ENCODE peak calls at places on chromosomes 12 and 14, in eight cellular contexts. E is right lobe of liver, K is SK-N-SH, I is sigmoid colon, Y is brain microvascular endothelial cell, H is stomach, C is tibial artery, J is mesenchymal stem cell. U is an unnamed sample. For H3K36me3, the result is how much of the 10 kb centered on the place peaks cover.

GRCh38 chr14:40870252-40870651 is 736.4 kb upstream of the LRFN5 start:
- DNase-seq in E (no peak), K (no peak), I (no peak), Y (no peak), H (no peak), C (no peak), J (peak), U (no peak)

GRCh38 chr12:131408036-131408365 is 302.9 kb upstream of the SFSWAP start:
- DNase-seq in E (no peak), K (no peak), I (peak), Y (no peak), H (no peak), C (no peak), J (no peak), U (no peak)

GRCh38 chr12:6434205-6435180 is 10.3 kb upstream of the CD27 start:
- DNase-seq in E (no peak), K (no peak), I (peak), Y (no peak), H (no peak), C (no peak), J (no peak), U (peak)

GRCh38 chr14:70808023-70808401 is 1.3 kb downstream of the MAP3K9 start:
- DNase-seq in E (no peak), K (peak), I (no peak), Y (no peak), H (peak), C (no peak), J (no peak), U (peak)

GRCh38 chr12:11823043-11823442 is 173.6 kb downstream of the ETV6 start:
- DNase-seq in E (no peak), K (no peak), I (no peak), Y (peak), H (no peak), C (no peak), J (peak), U (no peak)

GRCh38 chr12:4562034-4562657 is at the start of gene DYRK4:
- DNase-seq in E (peak), K (peak), I (peak), Y (peak), H (peak), C (peak), J (peak), U (peak)

GRCh38 chr14:105180598-105181528 is at the start of gene NUDT14:
- DNase-seq in E (peak), K (peak), I (no peak), Y (peak), H (peak), C (peak), J (peak), U (peak)

GRCh38 chr12:105355752-105356151 is 25.3 kb downstream of the C12orf75 start:
- DNase-seq in E (no peak), K (no peak), I (no peak), Y (peak), H (no peak), C (no peak), J (peak), U (no peak)

GRCh38 chr14:93747102-93747501 is 41.2 kb downstream of the PRIMA1 start:
- DNase-seq in E (no peak), K (no peak), I (no peak), Y (no peak), H (no peak), C (no peak), J (no peak), U (peak)

GRCh38 chr14:51674294-51675002 is 22.7 kb downstream of the FRMD6 start:
- DNase-seq in E (no peak), K (no peak), I (no peak), Y (peak), H (no peak), C (no peak), J (peak), U (no peak)

GRCh38 chr12:132954471-132955048 is 1.5 kb downstream of the ZNF605 start:
- DNase-seq in E (no peak), K (no peak), I (no peak), Y (no peak), H (no peak), C (no peak), J (no peak), U (no peak)

GRCh38 chr12:49893753-49894752 is 9.6 kb downstream of the FAIM2 start:
- DNase-seq in E (no peak), K (no peak), I (peak), Y (no peak), H (peak), C (no peak), J (peak), U (peak)

GRCh38 chr12:79487386-79488110 is 203.2 kb downstream of the PAWR start:
- DNase-seq in E (no peak), K (no peak), I (no peak), Y (no peak), H (no peak), C (no peak), J (no peak), U (no peak)

GRCh38 chr12:116123511-116124258 is 153.8 kb downstream of the MED13L start:
- DNase-seq in E (no peak), K (peak), I (no peak), Y (peak), H (no peak), C (no peak), J (peak), U (peak)

GRCh38 chr14:68571073-68571703 is 221.7 kb downstream of the ZFP36L1 start:
- DNase-seq in E (no peak), K (no peak), I (peak), Y (no peak), H (no peak), C (no peak), J (no peak), U (no peak)

GRCh38 chr14:93150227-93151206 is 34.2 kb downstream of the MOAP1 start:
- DNase-seq in E (peak), K (no peak), I (no peak), Y (no peak), H (peak), C (peak), J (no peak), U (no peak)

GRCh38 chr12:63821781-63822251 is 22.7 kb upstream of the SRGAP1 start:
- DNase-seq in E (peak), K (no peak), I (peak), Y (peak), H (no peak), C (no peak), J (no peak), U (peak)

GRCh38 chr14:101077511-101078074 is 174.1 kb upstream of the RTL1 start:
- DNase-seq in E (no peak), K (peak), I (peak), Y (peak), H (peak), C (peak), J (peak), U (peak)

GRCh38 chr14:70905316-70905715 is 1.9 kb upstream of the PCNX1 start:
- DNase-seq in E (peak), K (no peak), I (no peak), Y (no peak), H (no peak), C (no peak), J (peak), U (no peak)

GRCh38 chr14:23443411-23443812 is 8.0 kb upstream of the MYH7 start:
- DNase-seq in E (no peak), K (no peak), I (no peak), Y (no peak), H (no peak), C (no peak), J (no peak), U (no peak)

GRCh38 chr12:52579468-52580450 is 6.1 kb upstream of the KRT74 start:
- DNase-seq in E (no peak), K (no peak), I (peak), Y (no peak), H (no peak), C (no peak), J (no peak), U (no peak)

GRCh38 chr14:74882103-74882920 is 596 bp downstream of the DLST start:
- DNase-seq in E (peak), K (peak), I (peak), Y (peak), H (peak), C (peak), J (peak), U (peak)

GRCh38 chr12:119859241-119859640 is 17.9 kb downstream of the CIT start:
- DNase-seq in E (no peak), K (no peak), I (no peak), Y (no peak), H (no peak), C (no peak), J (no peak), U (no peak)

GRCh38 chr12:119857036-119857435 is 20.1 kb downstream of the CIT start:
- DNase-seq in E (no peak), K (no peak), I (no peak), Y (no peak), H (no peak), C (no peak), J (no peak), U (no peak)
- H3K36me3 ChIP-seq in E (under half), K (under half), I (under half), Y (under half), H (under half), C (under half), J (under half), U (under half)

DNA sequence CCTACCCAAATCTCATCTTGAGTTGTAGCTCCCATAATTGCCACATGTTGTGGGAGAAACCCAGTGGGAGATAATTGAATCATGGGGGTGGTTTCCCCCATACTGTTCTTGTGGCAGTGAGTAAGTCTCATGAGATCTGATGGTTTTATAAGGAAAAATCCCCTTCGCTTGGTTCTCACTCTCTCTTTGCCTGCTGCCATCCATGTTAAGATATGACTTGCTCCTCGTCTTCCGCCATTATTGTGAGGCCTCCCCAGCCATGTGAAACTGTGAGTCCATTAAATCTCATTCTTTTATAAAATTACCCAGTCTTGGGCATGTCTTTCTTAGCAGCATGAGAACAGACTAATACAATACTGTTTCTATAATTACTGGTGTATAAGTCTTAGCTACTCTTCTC is 6.5 kb upstream of the BCAT1 start:
- DNase-seq in E (no peak), K (no peak), I (no peak), Y (no peak), H (no peak), C (no peak), J (no peak), U (no peak)
- H3K36me3 ChIP-seq in E (under half), K (under half), I (under half), Y (under half), H (under half), C (under half), J (under half), U (under half)

GRCh38 chr14:99196310-99196650 is 75.7 kb downstream of the BCL11B start:
- DNase-seq in E (no peak), K (no peak), I (no peak), Y (no peak), H (no peak), C (no peak), J (no peak), U (no peak)
- H3K36me3 ChIP-seq in E (under half), K (under half), I (under half), Y (under half), H (under half), C (under half), J (under half), U (under half)

DNA sequence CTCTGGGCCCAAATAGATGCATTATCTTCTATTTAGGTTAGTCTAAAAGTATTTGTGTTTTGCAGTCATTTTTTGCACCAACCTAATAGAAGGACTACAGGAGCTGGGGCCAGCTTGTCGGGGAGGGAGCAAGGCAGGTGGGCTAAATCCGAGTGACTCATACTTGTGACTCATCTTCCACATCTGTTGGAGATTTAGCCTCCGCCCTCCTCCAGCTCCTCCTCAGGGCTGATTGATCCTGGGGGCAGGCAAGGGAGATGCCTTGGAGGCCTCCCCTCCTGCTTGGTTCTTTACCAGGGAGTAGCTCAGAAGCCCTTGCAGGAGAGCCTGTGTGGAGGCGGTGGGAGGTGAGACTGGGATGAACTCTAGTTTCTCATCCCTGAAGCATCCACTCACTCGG is 27.9 kb downstream of the RHOF start:
- DNase-seq in E (no peak), K (no peak), I (no peak), Y (peak), H (no peak), C (no peak), J (peak), U (no peak)
- H3K36me3 ChIP-seq in E (under half), K (under half), I (under half), Y (under half), H (under half), C (under half), J (under half), U (under half)

GRCh38 chr12:77016621-77017020 is 48.7 kb downstream of the E2F7 start:
- DNase-seq in E (no peak), K (no peak), I (no peak), Y (no peak), H (no peak), C (no peak), J (no peak), U (no peak)

GRCh38 chr12:77019920-77020319 is 45.4 kb downstream of the E2F7 start:
- DNase-seq in E (no peak), K (no peak), I (no peak), Y (no peak), H (no peak), C (no peak), J (no peak), U (no peak)
- H3K36me3 ChIP-seq in E (under half), K (half or more), I (under half), Y (under half), H (under half), C (under half), J (under half), U (under half)

DNA sequence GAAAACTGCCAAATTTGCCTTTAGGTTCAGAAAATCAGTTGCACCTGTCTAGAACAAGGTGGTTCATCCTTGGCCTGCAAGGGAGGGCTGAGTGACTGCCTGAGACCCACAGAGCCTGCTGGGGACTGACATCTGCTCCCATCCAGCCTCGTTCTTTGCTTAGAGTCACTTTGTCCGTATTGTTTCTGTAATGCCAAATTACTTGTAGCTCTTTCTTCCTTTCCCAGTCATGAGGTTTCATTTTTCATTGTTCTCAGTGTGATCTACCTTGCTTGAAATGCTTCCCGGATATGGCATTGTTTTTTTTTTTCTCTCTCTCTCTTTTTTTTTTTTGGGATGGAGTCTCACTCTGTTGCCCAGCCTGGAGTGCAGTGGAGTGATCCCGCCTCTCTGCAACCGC is 21.3 kb downstream of the TSPAN9 start:
- DNase-seq in E (no peak), K (no peak), I (no peak), Y (no peak), H (no peak), C (no peak), J (no peak), U (no peak)
- H3K36me3 ChIP-seq in E (under half), K (under half), I (under half), Y (under half), H (under half), C (under half), J (under half), U (under half)

DNA sequence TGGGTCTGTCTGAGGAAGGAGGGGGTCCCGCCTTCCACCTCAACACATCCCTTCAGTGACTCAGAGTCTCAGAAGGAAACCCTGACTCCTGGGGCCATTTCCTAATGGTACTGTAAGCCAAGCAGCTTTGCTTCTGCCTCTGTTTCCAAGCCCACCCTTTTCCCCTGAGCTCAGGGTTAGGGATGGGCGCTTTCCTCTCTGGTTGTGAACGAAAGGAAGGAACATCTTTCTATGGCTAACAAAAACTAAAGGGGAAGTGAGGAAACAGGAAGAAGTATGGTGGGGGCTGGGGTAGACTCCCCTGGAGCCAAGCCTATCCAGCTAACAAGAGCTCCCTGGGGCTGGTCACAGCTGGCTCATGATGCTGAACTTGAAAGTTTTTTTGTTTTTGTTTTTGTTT is 11.6 kb upstream of the UNC119B start:
- DNase-seq in E (no peak), K (no peak), I (no peak), Y (no peak), H (no peak), C (no peak), J (no peak), U (no peak)
- H3K36me3 ChIP-seq in E (half or more), K (under half), I (under half), Y (half or more), H (half or more), C (half or more), J (half or more), U (under half)

U was measured in thyroid gland.